ENCODE peak calls at places on chromosomes 7 and 10, in five cellular contexts. One of them, this sample, is unnamed.

GRCh38 chr10:93456480-93456879 is 25.7 kb downstream of the MYOF start:
- DNase-seq in activated naive CD8-positive, alpha-beta T cell treated with anti-CD3 and anti-CD28 coated beads, Interleukin-2, amount 50 U/mL, for 24 hours: no peak
- DNase-seq in activated T-helper 1 cell treated with anti-CD3 and anti-CD28 coated beads, Interleukin-12 subunit alpha, Interleukin-12 subunit beta, Interleukin-2, Interleukin-4 antibody, amounts not matched to agents 30 ng/mL and 10 ng/mL and 1 ng/mL, durations not matched to agents 14 hours and 24 hours and 36 hours: no peak
- DNase-seq in endothelial cell: no peak
- DNase-seq in substantia nigra: no peak
- DNase-seq in this sample: no peak

GRCh38 chr7:50476953-50477625 is 26.9 kb upstream of the FIGNL1 start:
- DNase-seq in activated naive CD8-positive, alpha-beta T cell treated with anti-CD3 and anti-CD28 coated beads, Interleukin-2, amount 50 U/mL, for 24 hours: no peak
- DNase-seq in activated T-helper 1 cell treated with anti-CD3 and anti-CD28 coated beads, Interleukin-12 subunit alpha, Interleukin-12 subunit beta, Interleukin-2, Interleukin-4 antibody, amounts not matched to agents 30 ng/mL and 10 ng/mL and 1 ng/mL, durations not matched to agents 14 hours and 24 hours and 36 hours: no peak
- DNase-seq in endothelial cell: no peak
- DNase-seq in substantia nigra: no peak
- DNase-seq in this sample: no peak

GRCh38 chr10:100575781-100576635 is 40.3 kb downstream of the HIF1AN start:
- DNase-seq in activated naive CD8-positive, alpha-beta T cell treated with anti-CD3 and anti-CD28 coated beads, Interleukin-2, amount 50 U/mL, for 24 hours: no peak
- DNase-seq in activated T-helper 1 cell treated with anti-CD3 and anti-CD28 coated beads, Interleukin-12 subunit alpha, Interleukin-12 subunit beta, Interleukin-2, Interleukin-4 antibody, amounts not matched to agents 30 ng/mL and 10 ng/mL and 1 ng/mL, durations not matched to agents 14 hours and 24 hours and 36 hours: no peak
- DNase-seq in endothelial cell: no peak
- DNase-seq in substantia nigra: no peak
- DNase-seq in this sample: no peak

GRCh38 chr10:104109908-104110662 is 11.9 kb upstream of the SFR1 start:
- DNase-seq in activated naive CD8-positive, alpha-beta T cell treated with anti-CD3 and anti-CD28 coated beads, Interleukin-2, amount 50 U/mL, for 24 hours: no peak
- DNase-seq in activated T-helper 1 cell treated with anti-CD3 and anti-CD28 coated beads, Interleukin-12 subunit alpha, Interleukin-12 subunit beta, Interleukin-2, Interleukin-4 antibody, amounts not matched to agents 30 ng/mL and 10 ng/mL and 1 ng/mL, durations not matched to agents 14 hours and 24 hours and 36 hours: no peak
- DNase-seq in endothelial cell: no peak
- DNase-seq in substantia nigra: no peak
- DNase-seq in this sample: no peak

GRCh38 chr7:4226166-4226857 is 455.8 kb upstream of the FOXK1 start:
- DNase-seq in activated naive CD8-positive, alpha-beta T cell treated with anti-CD3 and anti-CD28 coated beads, Interleukin-2, amount 50 U/mL, for 24 hours: no peak
- DNase-seq in activated T-helper 1 cell treated with anti-CD3 and anti-CD28 coated beads, Interleukin-12 subunit alpha, Interleukin-12 subunit beta, Interleukin-2, Interleukin-4 antibody, amounts not matched to agents 30 ng/mL and 10 ng/mL and 1 ng/mL, durations not matched to agents 14 hours and 24 hours and 36 hours: no peak
- DNase-seq in endothelial cell: no peak
- DNase-seq in substantia nigra: no peak
- DNase-seq in this sample: no peak

GRCh38 chr10:119687192-119688032 is 36.2 kb downstream of the BAG3 start:
- DNase-seq in activated naive CD8-positive, alpha-beta T cell treated with anti-CD3 and anti-CD28 coated beads, Interleukin-2, amount 50 U/mL, for 24 hours: no peak
- DNase-seq in activated T-helper 1 cell treated with anti-CD3 and anti-CD28 coated beads, Interleukin-12 subunit alpha, Interleukin-12 subunit beta, Interleukin-2, Interleukin-4 antibody, amounts not matched to agents 30 ng/mL and 10 ng/mL and 1 ng/mL, durations not matched to agents 14 hours and 24 hours and 36 hours: no peak
- DNase-seq in endothelial cell: peak
- DNase-seq in substantia nigra: no peak
- DNase-seq in this sample: no peak

GRCh38 chr7:71601840-71602239 is 469.9 kb downstream of the GALNT17 start:
- DNase-seq in activated naive CD8-positive, alpha-beta T cell treated with anti-CD3 and anti-CD28 coated beads, Interleukin-2, amount 50 U/mL, for 24 hours: no peak
- DNase-seq in activated T-helper 1 cell treated with anti-CD3 and anti-CD28 coated beads, Interleukin-12 subunit alpha, Interleukin-12 subunit beta, Interleukin-2, Interleukin-4 antibody, amounts not matched to agents 30 ng/mL and 10 ng/mL and 1 ng/mL, durations not matched to agents 14 hours and 24 hours and 36 hours: no peak
- DNase-seq in endothelial cell: no peak
- DNase-seq in substantia nigra: no peak
- DNase-seq in this sample: no peak

GRCh38 chr7:120278773-120279172 is 5.8 kb downstream of the KCND2 start:
- DNase-seq in activated naive CD8-positive, alpha-beta T cell treated with anti-CD3 and anti-CD28 coated beads, Interleukin-2, amount 50 U/mL, for 24 hours: no peak
- DNase-seq in activated T-helper 1 cell treated with anti-CD3 and anti-CD28 coated beads, Interleukin-12 subunit alpha, Interleukin-12 subunit beta, Interleukin-2, Interleukin-4 antibody, amounts not matched to agents 30 ng/mL and 10 ng/mL and 1 ng/mL, durations not matched to agents 14 hours and 24 hours and 36 hours: no peak
- DNase-seq in endothelial cell: no peak
- DNase-seq in substantia nigra: no peak
- DNase-seq in this sample: no peak

GRCh38 chr10:95458014-95458413 is 103.2 kb downstream of the SORBS1 start:
- DNase-seq in activated naive CD8-positive, alpha-beta T cell treated with anti-CD3 and anti-CD28 coated beads, Interleukin-2, amount 50 U/mL, for 24 hours: no peak
- DNase-seq in activated T-helper 1 cell treated with anti-CD3 and anti-CD28 coated beads, Interleukin-12 subunit alpha, Interleukin-12 subunit beta, Interleukin-2, Interleukin-4 antibody, amounts not matched to agents 30 ng/mL and 10 ng/mL and 1 ng/mL, durations not matched to agents 14 hours and 24 hours and 36 hours: no peak
- DNase-seq in endothelial cell: no peak
- DNase-seq in substantia nigra: no peak
- DNase-seq in this sample: no peak

GRCh38 chr10:34275626-34276025 is 539.5 kb downstream of the PARD3 start:
- DNase-seq in activated naive CD8-positive, alpha-beta T cell treated with anti-CD3 and anti-CD28 coated beads, Interleukin-2, amount 50 U/mL, for 24 hours: no peak
- DNase-seq in activated T-helper 1 cell treated with anti-CD3 and anti-CD28 coated beads, Interleukin-12 subunit alpha, Interleukin-12 subunit beta, Interleukin-2, Interleukin-4 antibody, amounts not matched to agents 30 ng/mL and 10 ng/mL and 1 ng/mL, durations not matched to agents 14 hours and 24 hours and 36 hours: no peak
- DNase-seq in endothelial cell: no peak
- DNase-seq in substantia nigra: no peak
- DNase-seq in this sample: no peak

GRCh38 chr7:34155225-34155908 is 250.0 kb downstream of the BMPER start:
- DNase-seq in activated naive CD8-positive, alpha-beta T cell treated with anti-CD3 and anti-CD28 coated beads, Interleukin-2, amount 50 U/mL, for 24 hours: no peak
- DNase-seq in activated T-helper 1 cell treated with anti-CD3 and anti-CD28 coated beads, Interleukin-12 subunit alpha, Interleukin-12 subunit beta, Interleukin-2, Interleukin-4 antibody, amounts not matched to agents 30 ng/mL and 10 ng/mL and 1 ng/mL, durations not matched to agents 14 hours and 24 hours and 36 hours: no peak
- DNase-seq in endothelial cell: no peak
- DNase-seq in substantia nigra: no peak
- DNase-seq in this sample: no peak

GRCh38 chr10:3169271-3169670 is 3.3 kb downstream of the PITRM1 start:
- DNase-seq in activated naive CD8-positive, alpha-beta T cell treated with anti-CD3 and anti-CD28 coated beads, Interleukin-2, amount 50 U/mL, for 24 hours: no peak
- DNase-seq in activated T-helper 1 cell treated with anti-CD3 and anti-CD28 coated beads, Interleukin-12 subunit alpha, Interleukin-12 subunit beta, Interleukin-2, Interleukin-4 antibody, amounts not matched to agents 30 ng/mL and 10 ng/mL and 1 ng/mL, durations not matched to agents 14 hours and 24 hours and 36 hours: no peak
- DNase-seq in endothelial cell: no peak
- DNase-seq in substantia nigra: peak
- DNase-seq in this sample: no peak

GRCh38 chr7:111558948-111559347 is 3.3 kb downstream of the IMMP2L start:
- DNase-seq in activated naive CD8-positive, alpha-beta T cell treated with anti-CD3 and anti-CD28 coated beads, Interleukin-2, amount 50 U/mL, for 24 hours: no peak
- DNase-seq in activated T-helper 1 cell treated with anti-CD3 and anti-CD28 coated beads, Interleukin-12 subunit alpha, Interleukin-12 subunit beta, Interleukin-2, Interleukin-4 antibody, amounts not matched to agents 30 ng/mL and 10 ng/mL and 1 ng/mL, durations not matched to agents 14 hours and 24 hours and 36 hours: no peak
- DNase-seq in endothelial cell: no peak
- DNase-seq in substantia nigra: no peak
- DNase-seq in this sample: no peak

GRCh38 chr10:44032216-44032615 is 352.7 kb downstream of the CXCL12 start:
- DNase-seq in activated naive CD8-positive, alpha-beta T cell treated with anti-CD3 and anti-CD28 coated beads, Interleukin-2, amount 50 U/mL, for 24 hours: no peak
- DNase-seq in activated T-helper 1 cell treated with anti-CD3 and anti-CD28 coated beads, Interleukin-12 subunit alpha, Interleukin-12 subunit beta, Interleukin-2, Interleukin-4 antibody, amounts not matched to agents 30 ng/mL and 10 ng/mL and 1 ng/mL, durations not matched to agents 14 hours and 24 hours and 36 hours: no peak
- DNase-seq in endothelial cell: no peak
- DNase-seq in substantia nigra: no peak
- DNase-seq in this sample: no peak

GRCh38 chr7:128387663-128388485 is 21.9 kb downstream of the IMPDH1 start:
- DNase-seq in activated naive CD8-positive, alpha-beta T cell treated with anti-CD3 and anti-CD28 coated beads, Interleukin-2, amount 50 U/mL, for 24 hours: peak
- DNase-seq in activated T-helper 1 cell treated with anti-CD3 and anti-CD28 coated beads, Interleukin-12 subunit alpha, Interleukin-12 subunit beta, Interleukin-2, Interleukin-4 antibody, amounts not matched to agents 30 ng/mL and 10 ng/mL and 1 ng/mL, durations not matched to agents 14 hours and 24 hours and 36 hours: peak
- DNase-seq in endothelial cell: peak
- DNase-seq in substantia nigra: peak
- DNase-seq in this sample: peak